ENCODE peak calls at places on chromosomes 4 and X, in five cellular contexts. T is activated naive CD8-positive, alpha-beta T cell treated with anti-CD3 and anti-CD28 coated beads for 36 hours; J is T-helper 17 cell; U is GM23338; H is kidney glomerular epithelial cell. V is an unnamed sample.

GRCh38 chrX:122579521-122579920 is 604.6 kb upstream of the GRIA3 start:
- DNase-seq in H (no peak), J (no peak), U (no peak), T (no peak), V (no peak)

GRCh38 chr4:114151-114550 is 10.2 kb upstream of the ZNF718 start:
- DNase-seq in U (no peak), H (no peak), T (no peak), J (no peak), V (no peak)

GRCh38 chrX:41808042-41808441 is 84.1 kb downstream of the GPR82 start:
- DNase-seq in T (no peak), J (no peak), U (no peak), H (no peak), V (no peak)

GRCh38 chr4:87465739-87466366 is 43.5 kb downstream of the NUDT9 start:
- DNase-seq in J (no peak), T (no peak), U (peak; percentile 72), H (peak; percentile 15), V (no peak)

GRCh38 chrX:107429090-107429489 is 20.4 kb upstream of the FRMPD3 start:
- DNase-seq in J (no peak), H (no peak), T (peak; percentile 9), U (peak; percentile 42), V (no peak)

GRCh38 chrX:51420610-51421009 is 75.8 kb downstream of the NUDT11 start:
- DNase-seq in U (peak; percentile 72), T (no peak), H (peak; percentile 3), J (peak; percentile 10), V (no peak)

GRCh38 chr4:2786152-2786671 is 6.7 kb upstream of the SH3BP2 start:
- DNase-seq in T (peak; percentile 84), J (peak; percentile 60), U (no peak), H (no peak), V (no peak)

GRCh38 chr4:1105067-1105466 is 8.3 kb downstream of the RNF212 start:
- DNase-seq in U (no peak), H (no peak), T (no peak), J (no peak), V (no peak)

GRCh38 chr4:77193511-77194236 is 36.7 kb downstream of the CCNG2 start:
- DNase-seq in J (peak; percentile 55), U (peak; percentile 95), T (peak; percentile 72), H (no peak), V (peak; percentile 60)

V was measured in activated effector memory CD4-positive, alpha-beta T cell treated with Interleukin-2 at 50 U/mL for 16 hours.